ENCODE peak calls at places on chromosomes 3 and 15, in eight cellular contexts. T is right lobe of liver, A is K562, Z is breast epithelium, V is prostate gland, G is heart left ventricle, U is body of pancreas, I is stomach. N is an unnamed sample.

GRCh38 chr3:71447197-71447596 is 136.3 kb downstream of the FOXP1 start:
- DNase-seq in A (no peak), T (no peak), Z (no peak), I (no peak), G (no peak), U (no peak), V (no peak), N (no peak)

GRCh38 chr15:43107741-43108140 is 1.9 kb upstream of the UBR1 start:
- DNase-seq in U (no peak), I (no peak), Z (no peak), G (no peak), T (no peak), V (no peak), A (no peak), N (no peak)

GRCh38 chr3:112093180-112093522 is 7.0 kb downstream of the C3orf52 start:
- DNase-seq in I (no peak), T (no peak), U (no peak), A (no peak), G (no peak), Z (no peak), V (no peak), N (no peak)

GRCh38 chr3:157078131-157078835 is 81.7 kb downstream of the CCNL1 start:
- DNase-seq in Z (no peak), G (no peak), I (no peak), T (no peak), A (no peak), V (no peak), U (no peak), N (no peak)

GRCh38 chr15:52256366-52256765 is 39.2 kb downstream of the MYO5C start:
- DNase-seq in A (peak), I (peak), T (no peak), V (peak), G (peak), U (peak), Z (peak), N (peak)

GRCh38 chr3:137583256-137583655 is 180.9 kb upstream of the SOX14 start:
- DNase-seq in T (no peak), G (no peak), Z (no peak), U (no peak), V (no peak), A (no peak), I (no peak), N (no peak)

GRCh38 chr3:97895216-97895615 is 73.4 kb downstream of the CRYBG3 start:
- DNase-seq in Z (no peak), A (no peak), V (no peak), I (no peak), G (no peak), U (no peak), T (no peak), N (no peak)

GRCh38 chr3:82800248-82800647 is 1038.8 kb upstream of the GBE1 start:
- DNase-seq in Z (no peak), A (no peak), I (no peak), V (no peak), U (no peak), T (no peak), G (no peak), N (no peak)

GRCh38 chr3:69116897-69117296 is 5.5 kb downstream of the LMOD3 start:
- DNase-seq in T (no peak), G (no peak), Z (no peak), A (no peak), U (peak), I (peak), V (no peak), N (no peak)

GRCh38 chr15:76149291-76149910 is 89.6 kb downstream of the TMEM266 start:
- DNase-seq in V (no peak), G (no peak), Z (no peak), I (no peak), U (no peak), T (no peak), A (no peak), N (no peak)

GRCh38 chr15:90592144-90592887 is 62.6 kb downstream of the CRTC3 start:
- DNase-seq in V (no peak), G (no peak), U (no peak), Z (no peak), A (no peak), I (no peak), T (no peak), N (no peak)

GRCh38 chr3:170200992-170201391 is 19.5 kb upstream of the PHC3 start:
- DNase-seq in A (no peak), Z (no peak), V (no peak), T (no peak), U (no peak), G (no peak), I (no peak), N (no peak)

GRCh38 chr3:194013928-194014327 is 122.0 kb upstream of the HES1 start:
- DNase-seq in G (no peak), V (no peak), I (no peak), U (no peak), T (no peak), A (no peak), Z (no peak), N (no peak)

GRCh38 chr15:101296418-101297405 is 1.7 kb upstream of the SNRPA1 start:
- DNase-seq in A (no peak), G (no peak), I (no peak), T (no peak), U (no peak), V (no peak), Z (no peak), N (no peak)

GRCh38 chr3:43629254-43629653 is 7.4 kb upstream of the ANO10 start:
- DNase-seq in I (no peak), G (no peak), A (no peak), T (no peak), V (no peak), U (no peak), Z (no peak), N (no peak)

GRCh38 chr3:173932624-173933023 is 535.1 kb downstream of the NLGN1 start:
- DNase-seq in V (no peak), T (no peak), I (no peak), A (no peak), Z (no peak), G (no peak), U (no peak), N (no peak)

GRCh38 chr3:66365023-66365581 is 135.7 kb downstream of the LRIG1 start:
- DNase-seq in U (no peak), Z (no peak), I (no peak), A (no peak), G (no peak), V (no peak), T (no peak), N (no peak)

GRCh38 chr3:12660196-12660595 is 3.7 kb downstream of the RAF1 start:
- DNase-seq in U (no peak), G (no peak), I (no peak), A (no peak), V (no peak), T (no peak), Z (no peak), N (peak)

GRCh38 chr3:76039431-76039830 is 254.1 kb upstream of the ZNF717 start:
- DNase-seq in A (no peak), Z (no peak), V (no peak), U (no peak), I (no peak), G (no peak), T (no peak), N (no peak)

GRCh38 chr3:13718000-13718399 is 161.9 kb downstream of the WNT7A start:
- DNase-seq in I (peak), U (no peak), Z (peak), V (no peak), A (no peak), G (no peak), T (no peak), N (no peak)

GRCh38 chr3:184620101-184620798 is 58.7 kb downstream of the EPHB3 start:
- DNase-seq in I (no peak), A (no peak), U (no peak), V (no peak), G (no peak), T (no peak), Z (no peak), N (no peak)

GRCh38 chr15:67422296-67422695 is 98.6 kb upstream of the C15orf61 start:
- DNase-seq in I (no peak), Z (no peak), T (no peak), A (no peak), V (no peak), G (no peak), U (no peak), N (no peak)

GRCh38 chr3:119676020-119676419 is 1.2 kb downstream of the COX17 start:
- DNase-seq in I (no peak), T (no peak), U (no peak), A (no peak), V (no peak), G (no peak), Z (no peak), N (no peak)

GRCh38 chr3:18239674-18240073 is 185.5 kb downstream of the SATB1 start:
- DNase-seq in G (no peak), Z (no peak), U (no peak), V (no peak), I (no peak), A (no peak), T (no peak), N (no peak)

GRCh38 chr3:134614955-134615354 is 35.9 kb downstream of the KY start:
- DNase-seq in Z (no peak), V (no peak), A (no peak), G (no peak), U (no peak), T (no peak), I (no peak), N (no peak)

GRCh38 chr3:24591661-24592555 is 97.3 kb upstream of the THRB start:
- DNase-seq in G (no peak), Z (no peak), U (no peak), I (no peak), T (no peak), V (no peak), A (no peak), N (no peak)

GRCh38 chr3:152183473-152183872 is 85.3 kb upstream of the MBNL1 start:
- DNase-seq in A (peak), U (peak), Z (no peak), T (no peak), I (peak), G (peak), V (no peak), N (no peak)

GRCh38 chr3:42846682-42847522 is 28.8 kb downstream of the CYP8B1 start:
- DNase-seq in T (peak), Z (no peak), U (peak), G (peak), I (no peak), V (no peak), A (peak), N (peak)

GRCh38 chr15:62457100-62457499 is 292.0 kb upstream of the C2CD4B start:
- DNase-seq in I (no peak), G (no peak), A (no peak), V (no peak), T (no peak), Z (no peak), U (no peak), N (no peak)

GRCh38 chr3:158573714-158574113 is 2.7 kb downstream of the MLF1 start:
- DNase-seq in A (peak), Z (no peak), G (no peak), U (no peak), T (no peak), V (no peak), I (no peak), N (no peak)
- TF ChIP-seq CTCF in A (peak), Z (no peak), G (no peak), U (no peak), T (no peak), V (no peak), I (no peak), N (no peak)

GRCh38 chr3:40521254-40521653 is 3.5 kb upstream of the ZNF621 start:
- DNase-seq in Z (no peak), V (no peak), G (no peak), I (no peak), U (no peak), A (no peak), T (no peak), N (no peak)

GRCh38 chr3:40523781-40524180 is 979 bp upstream of the ZNF621 start:
- DNase-seq in I (no peak), U (no peak), V (peak), Z (no peak), G (no peak), A (no peak), T (no peak), N (no peak)

GRCh38 chr3:40524222-40524570 is 564 bp upstream of the ZNF621 start:
- DNase-seq in U (no peak), G (no peak), T (no peak), A (no peak), V (no peak), I (no peak), Z (no peak), N (no peak)

GRCh38 chr3:40528426-40528825 is 3.7 kb downstream of the ZNF621 start:
- DNase-seq in A (no peak), U (no peak), T (no peak), Z (no peak), I (no peak), V (no peak), G (no peak), N (no peak)

DNA sequence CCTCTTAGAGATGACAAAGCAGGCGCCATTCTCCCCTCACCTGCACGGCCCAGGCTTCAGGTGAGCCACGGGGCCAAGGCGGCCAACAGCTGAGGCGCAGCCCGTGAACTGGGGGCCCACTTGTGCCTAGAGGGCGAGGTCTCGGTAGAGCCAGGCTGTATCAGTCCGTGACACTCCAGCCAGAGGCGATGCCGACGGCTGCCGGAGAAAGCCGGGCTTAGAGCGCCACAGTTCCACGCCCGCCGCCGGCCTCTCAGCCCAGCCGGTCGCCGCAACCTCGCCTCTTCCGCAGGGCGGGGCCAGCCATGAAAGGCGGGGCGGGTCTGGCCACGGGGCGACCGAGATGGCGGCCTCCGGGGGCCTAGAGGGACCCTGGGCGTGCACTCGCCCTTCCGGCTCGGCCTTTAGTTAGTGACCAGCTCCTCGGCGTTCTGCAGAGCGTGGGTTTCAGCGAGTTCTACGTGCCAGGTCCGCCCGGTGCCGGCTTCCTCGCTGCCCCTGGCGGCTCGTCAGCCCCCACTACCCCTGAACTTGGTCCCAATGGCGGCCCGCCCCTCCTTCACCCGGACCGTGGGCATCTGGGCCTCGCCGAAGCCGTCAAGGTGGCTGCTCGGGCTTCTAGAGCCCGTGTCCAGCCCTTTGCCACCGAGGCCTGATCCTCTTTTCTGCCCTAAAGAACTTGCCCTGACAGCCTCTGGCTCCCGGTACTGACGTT is at the start of gene ZNF621:
- DNase-seq in T (peak), U (peak), A (peak), G (peak), I (peak), Z (peak), V (peak), N (peak)
- TF ChIP-seq POLR2A in T (peak), U (peak), A (peak), G (peak), I (peak), Z (peak), V (peak), N (peak)

DNA sequence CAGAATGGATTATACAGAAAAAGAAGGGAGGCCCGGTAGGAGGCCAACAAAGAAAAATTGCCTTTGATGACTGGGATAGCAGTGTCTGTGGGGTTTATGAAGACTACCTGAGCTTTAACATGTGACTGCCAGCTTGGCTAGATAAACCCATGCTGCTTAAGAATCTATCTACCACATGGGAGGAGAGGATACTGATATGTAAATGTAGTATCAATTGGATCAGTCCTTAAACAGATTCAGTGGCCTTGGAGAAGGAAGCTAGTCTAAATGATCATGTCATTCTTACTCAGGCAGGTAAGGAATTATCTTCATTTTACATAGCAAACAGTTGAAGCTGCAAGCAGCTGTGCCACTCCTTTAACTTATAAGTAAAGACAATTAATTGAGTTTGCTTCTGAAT is 50.0 kb upstream of the SYNPR start:
- DNase-seq in U (no peak), Z (no peak), V (no peak), I (no peak), G (no peak), A (no peak), T (no peak), N (no peak)
- H3K27ac ChIP-seq in U (no peak), Z (no peak), V (no peak), I (no peak), G (no peak), A (no peak), T (no peak), N (no peak)

DNA sequence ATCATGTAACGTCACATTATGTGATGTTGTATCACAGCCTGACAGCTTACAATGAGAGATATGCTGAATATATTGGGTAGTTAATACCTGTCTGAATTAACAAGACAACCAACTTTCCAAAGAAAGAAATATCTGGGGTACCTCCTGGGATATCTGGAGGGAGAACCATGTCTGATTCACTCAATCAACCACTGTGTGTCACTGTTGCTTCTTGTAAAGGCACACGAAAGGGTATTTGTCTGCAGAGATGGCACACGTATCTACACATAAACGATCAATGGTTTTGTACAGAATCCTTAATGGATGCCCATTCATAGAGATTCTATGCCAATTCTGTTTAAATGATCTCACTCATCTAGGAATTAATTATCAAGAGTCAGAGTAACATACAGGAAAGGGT is 252.1 kb upstream of the TMCO5A start:
- DNase-seq in U (no peak), G (no peak), T (no peak), A (peak), V (no peak), I (no peak), Z (no peak), N (no peak)
- TF ChIP-seq CTCF in U (peak), G (no peak), T (peak), A (no peak), V (no peak), I (no peak), Z (no peak), N (no peak)

DNA sequence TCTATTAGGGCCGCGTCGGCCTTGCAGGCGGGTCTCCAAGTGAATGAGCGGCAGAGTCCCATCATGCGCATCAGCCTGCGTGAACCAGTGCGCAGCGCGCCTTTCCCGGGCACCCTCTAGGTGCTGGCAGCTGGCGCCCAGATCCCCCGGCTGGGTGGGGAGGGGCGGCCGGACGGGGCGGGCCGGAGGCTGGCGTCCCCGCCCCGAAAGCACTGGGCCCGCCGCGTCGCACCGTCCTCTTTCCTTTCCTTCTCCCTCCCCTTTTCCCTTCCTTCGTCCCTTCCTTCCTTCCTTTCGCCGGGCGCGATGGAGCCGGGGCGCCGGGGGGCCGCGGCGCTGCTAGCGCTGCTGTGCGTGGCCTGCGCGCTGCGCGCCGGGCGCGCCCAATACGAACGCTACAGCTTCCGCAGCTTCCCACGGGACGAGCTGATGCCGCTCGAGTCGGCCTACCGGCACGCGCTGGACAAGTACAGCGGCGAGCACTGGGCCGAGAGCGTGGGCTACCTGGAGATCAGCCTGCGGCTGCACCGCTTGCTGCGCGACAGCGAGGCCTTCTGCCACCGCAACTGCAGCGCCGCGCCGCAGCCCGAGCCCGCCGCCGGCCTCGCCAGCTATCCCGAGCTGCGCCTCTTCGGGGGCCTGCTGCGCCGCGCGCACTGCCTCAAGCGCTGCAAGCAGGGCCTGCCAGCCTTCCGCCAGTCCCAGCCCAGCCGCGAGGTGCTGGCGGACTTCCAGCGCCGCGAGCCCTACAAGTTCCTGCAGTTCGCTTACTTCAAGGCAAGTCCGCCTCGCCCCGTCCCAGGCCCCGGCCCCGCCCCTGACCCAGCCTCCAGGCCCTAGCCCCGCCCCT is at the start of gene CRTAP:
- DNase-seq in Z (peak), T (peak), V (peak), I (peak), A (peak), G (peak), U (peak), N (peak)
- TF ChIP-seq POLR2A in Z (no peak), T (no peak), V (peak), I (no peak), A (peak), G (peak), U (peak), N (peak)

GRCh38 chr15:48693474-48693873 is 48.0 kb upstream of the FBN1 start:
- DNase-seq in V (no peak), G (no peak), I (no peak), A (no peak), U (no peak), Z (no peak), T (no peak), N (no peak)

GRCh38 chr15:48695835-48696573 is 50.5 kb upstream of the FBN1 start:
- DNase-seq in G (no peak), A (peak), T (no peak), Z (no peak), U (no peak), I (no peak), V (no peak), N (no peak)

GRCh38 chr15:48696627-48697312 is 51.3 kb upstream of the FBN1 start:
- DNase-seq in Z (no peak), V (no peak), U (no peak), G (no peak), I (no peak), A (peak), T (no peak), N (no peak)

DNA sequence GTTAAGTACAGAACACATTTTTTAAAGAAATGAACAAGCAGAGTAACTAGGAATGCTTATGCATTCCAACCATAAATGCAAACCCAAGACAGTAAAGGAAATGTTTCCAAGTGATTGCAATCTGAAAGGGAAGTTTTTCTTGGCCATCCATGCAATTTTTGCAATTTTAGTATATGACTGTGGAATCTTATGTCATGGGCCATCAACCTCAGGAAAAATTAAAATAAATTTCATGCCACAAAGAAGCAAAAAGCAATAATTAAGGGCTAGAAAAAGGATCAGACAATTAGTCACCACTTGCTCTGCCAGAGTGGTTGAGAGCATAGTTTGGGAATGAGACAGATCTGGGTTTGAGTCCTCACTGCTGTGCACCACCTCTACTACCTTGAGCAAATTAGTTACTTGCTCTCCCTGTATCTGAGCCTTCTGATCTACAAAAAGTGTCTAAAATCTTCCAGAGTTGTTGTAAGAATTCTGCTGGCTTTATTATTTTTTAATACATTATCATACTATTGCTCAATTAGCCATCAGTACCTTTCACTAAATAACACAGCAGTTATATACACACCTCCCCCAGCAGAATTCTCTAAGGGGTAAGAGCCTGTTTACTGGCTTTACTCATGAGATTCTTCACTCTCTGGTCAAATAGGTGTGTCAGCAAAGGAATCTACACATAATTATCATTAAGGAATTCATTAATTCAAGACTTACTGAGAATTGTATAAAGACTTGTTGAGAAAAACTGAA is 49.8 kb upstream of the FBN1 start:
- DNase-seq in U (no peak), A (no peak), Z (no peak), G (no peak), V (no peak), I (no peak), T (no peak), N (no peak)
- H3K27ac ChIP-seq in U (no peak), A (no peak), Z (no peak), G (no peak), V (no peak), I (no peak), T (no peak), N (no peak)